ENCODE peak calls at places on chromosomes 5 and 9, in seven cellular contexts. R is transverse colon, H is A549, T is sigmoid colon, L is tibial nerve, A is HepG2, J is SK-N-SH. V is an unnamed sample.

GRCh38 chr9:124855944-124856773 is 2.9 kb downstream of the WDR38 start:
- DNase-seq in R (no peak), H (no peak), T (no peak), L (no peak), A (peak), J (peak), V (no peak)

GRCh38 chr5:33903118-33903517 is 11.3 kb upstream of the ADAMTS12 start:
- DNase-seq in R (no peak), H (no peak), T (no peak), L (no peak), A (no peak), J (no peak), V (no peak)

GRCh38 chr5:164204338-164204946 is 699.0 kb downstream of the MAT2B start:
- DNase-seq in R (no peak), H (no peak), T (no peak), L (no peak), A (no peak), J (no peak), V (no peak)

GRCh38 chr5:81817980-81818379 is 67.1 kb upstream of the SSBP2 start:
- DNase-seq in R (no peak), H (no peak), T (no peak), L (no peak), A (no peak), J (no peak), V (no peak)

GRCh38 chr5:157444224-157444623 is 15.8 kb upstream of the NIPAL4 start:
- DNase-seq in R (no peak), H (no peak), T (no peak), L (no peak), A (no peak), J (no peak), V (no peak)

GRCh38 chr9:77952641-77953341 is 78.8 kb downstream of the GNAQ start:
- DNase-seq in R (no peak), H (no peak), T (no peak), L (no peak), A (no peak), J (no peak), V (no peak)

GRCh38 chr9:2420488-2421056 is 201.0 kb upstream of the VLDLR start:
- DNase-seq in R (no peak), H (no peak), T (no peak), L (no peak), A (no peak), J (no peak), V (no peak)

GRCh38 chr5:91168859-91169258 is 214.3 kb downstream of the ARRDC3 start:
- DNase-seq in R (no peak), H (no peak), T (no peak), L (no peak), A (no peak), J (no peak), V (no peak)

GRCh38 chr5:33662721-33663435 is 222.1 kb downstream of the TARS1 start:
- DNase-seq in R (no peak), H (no peak), T (no peak), L (no peak), A (no peak), J (no peak), V (no peak)

GRCh38 chr9:133943036-133943780 is 48.9 kb downstream of the VAV2 start:
- DNase-seq in R (no peak), H (no peak), T (peak), L (no peak), A (no peak), J (no peak), V (no peak)

GRCh38 chr9:38126730-38127129 is 57.7 kb upstream of the SHB start:
- DNase-seq in R (no peak), H (no peak), T (no peak), L (no peak), A (no peak), J (no peak), V (no peak)

GRCh38 chr9:94554439-94555331 is at the start of gene PCAT7:
- DNase-seq in R (peak), H (peak), T (no peak), L (no peak), A (peak), J (peak), V (no peak)

GRCh38 chr5:132369471-132370240 is at the start of gene SLC22A5:
- DNase-seq in R (peak), H (peak), T (peak), L (no peak), A (peak), J (peak), V (peak)

GRCh38 chr9:136787690-136788400 is 3.3 kb upstream of the TMEM141 start:
- DNase-seq in R (peak), H (peak), T (peak), L (peak), A (peak), J (peak), V (peak)
- H3K27ac ChIP-seq in R (peak), H (peak), T (no peak), L (peak), A (peak), J (no peak), V (no peak)

GRCh38 chr9:128080218-128080617 is 12.2 kb downstream of the SLC25A25 start:
- DNase-seq in R (no peak), H (no peak), T (no peak), L (no peak), A (no peak), J (no peak), V (no peak)

GRCh38 chr9:128078504-128079434 is 10.7 kb downstream of the SLC25A25 start:
- DNase-seq in R (peak), H (peak), T (no peak), L (no peak), A (no peak), J (no peak), V (no peak)

GRCh38 chr9:128084746-128085145 is 16.7 kb downstream of the SLC25A25 start:
- DNase-seq in R (no peak), H (no peak), T (no peak), L (no peak), A (no peak), J (no peak), V (no peak)

GRCh38 chr9:128081052-128081451 is 13.0 kb downstream of the SLC25A25 start:
- DNase-seq in R (no peak), H (no peak), T (peak), L (peak), A (no peak), J (peak), V (peak)

GRCh38 chr9:128082173-128082572 is 14.1 kb downstream of the SLC25A25 start:
- DNase-seq in R (no peak), H (no peak), T (no peak), L (no peak), A (no peak), J (no peak), V (no peak)
- TF ChIP-seq EP300 in R (no peak), H (no peak), T (no peak), L (no peak), A (no peak), J (no peak), V (no peak)

DNA sequence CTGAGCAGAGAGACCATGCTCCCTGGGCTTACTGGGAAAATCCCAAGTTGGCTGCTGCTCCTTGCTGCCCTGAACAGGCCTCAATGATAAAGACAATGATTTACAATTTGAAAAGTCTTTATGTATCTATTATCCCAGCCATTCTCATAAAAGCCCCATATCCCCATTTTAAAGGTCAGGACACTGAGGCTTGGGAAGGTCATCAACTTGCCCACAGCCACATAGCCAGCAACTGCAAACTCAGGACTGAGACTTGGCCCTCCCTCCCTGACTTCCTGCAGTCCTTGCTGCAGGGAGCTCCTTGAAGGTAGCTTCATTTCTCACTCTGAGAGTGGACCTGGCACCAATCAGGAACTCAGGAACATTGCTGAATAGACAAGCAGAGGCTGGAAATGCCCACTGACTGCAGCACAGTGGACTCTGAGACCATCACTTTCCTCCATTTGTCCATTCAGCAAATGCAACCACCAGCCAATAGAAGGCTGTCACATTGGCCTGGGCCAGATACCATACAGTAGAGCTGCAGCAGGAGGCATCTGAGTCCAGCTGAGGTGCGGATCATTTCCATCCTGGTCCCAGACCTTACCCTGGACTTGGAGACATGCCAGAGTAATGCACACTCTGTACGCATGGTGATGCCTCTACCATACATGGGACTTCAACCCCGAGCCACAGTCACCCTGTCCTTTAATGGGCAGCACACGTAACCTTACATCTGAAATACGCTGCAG is 18.3 kb downstream of the TNIP1 start:
- DNase-seq in R (no peak), H (no peak), T (no peak), L (no peak), A (no peak), J (no peak), V (no peak)
- H3K27ac ChIP-seq in R (peak), H (peak), T (peak), L (peak), A (peak), J (peak), V (no peak)

GRCh38 chr9:130782883-130783537 is 52.0 kb upstream of the ABL1 start:
- DNase-seq in R (no peak), H (no peak), T (no peak), L (no peak), A (no peak), J (no peak), V (no peak)

GRCh38 chr9:130785053-130785452 is 50.0 kb upstream of the ABL1 start:
- DNase-seq in R (no peak), H (no peak), T (no peak), L (no peak), A (no peak), J (no peak), V (no peak)

GRCh38 chr9:130780415-130780814 is 54.6 kb upstream of the ABL1 start:
- DNase-seq in R (no peak), H (no peak), T (no peak), L (no peak), A (no peak), J (no peak), V (no peak)

GRCh38 chr9:130779153-130779855 is 55.8 kb upstream of the ABL1 start:
- DNase-seq in R (no peak), H (no peak), T (peak), L (no peak), A (no peak), J (no peak), V (no peak)

GRCh38 chr9:130780865-130781504 is 54.1 kb upstream of the ABL1 start:
- DNase-seq in R (peak), H (peak), T (peak), L (peak), A (no peak), J (no peak), V (peak)
- TF ChIP-seq EP300 in R (peak), H (no peak), T (peak), L (peak), A (no peak), J (no peak), V (peak)

DNA sequence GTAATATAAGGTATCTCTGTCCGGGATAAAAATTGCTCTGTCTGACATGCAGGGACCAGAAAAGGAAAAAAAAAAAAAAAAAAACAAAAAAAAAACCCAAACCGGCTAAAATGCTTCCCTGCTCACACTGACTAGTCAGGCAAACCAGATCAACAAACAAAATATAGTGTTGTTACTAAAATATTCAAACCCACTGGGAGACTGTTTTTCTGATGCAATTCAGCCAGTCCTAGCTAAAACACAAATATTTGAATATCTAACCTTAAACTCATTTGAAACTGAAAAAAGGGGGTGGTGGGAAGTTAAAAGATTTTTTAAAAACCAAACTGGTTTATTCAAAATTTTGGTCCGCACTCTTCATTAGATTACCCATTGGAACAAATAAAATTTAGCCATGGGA is 61.0 kb downstream of the APBA1 start:
- DNase-seq in R (no peak), H (no peak), T (no peak), L (no peak), A (no peak), J (no peak), V (no peak)
- H3K27ac ChIP-seq in R (no peak), H (no peak), T (no peak), L (no peak), A (no peak), J (no peak), V (no peak)

DNA sequence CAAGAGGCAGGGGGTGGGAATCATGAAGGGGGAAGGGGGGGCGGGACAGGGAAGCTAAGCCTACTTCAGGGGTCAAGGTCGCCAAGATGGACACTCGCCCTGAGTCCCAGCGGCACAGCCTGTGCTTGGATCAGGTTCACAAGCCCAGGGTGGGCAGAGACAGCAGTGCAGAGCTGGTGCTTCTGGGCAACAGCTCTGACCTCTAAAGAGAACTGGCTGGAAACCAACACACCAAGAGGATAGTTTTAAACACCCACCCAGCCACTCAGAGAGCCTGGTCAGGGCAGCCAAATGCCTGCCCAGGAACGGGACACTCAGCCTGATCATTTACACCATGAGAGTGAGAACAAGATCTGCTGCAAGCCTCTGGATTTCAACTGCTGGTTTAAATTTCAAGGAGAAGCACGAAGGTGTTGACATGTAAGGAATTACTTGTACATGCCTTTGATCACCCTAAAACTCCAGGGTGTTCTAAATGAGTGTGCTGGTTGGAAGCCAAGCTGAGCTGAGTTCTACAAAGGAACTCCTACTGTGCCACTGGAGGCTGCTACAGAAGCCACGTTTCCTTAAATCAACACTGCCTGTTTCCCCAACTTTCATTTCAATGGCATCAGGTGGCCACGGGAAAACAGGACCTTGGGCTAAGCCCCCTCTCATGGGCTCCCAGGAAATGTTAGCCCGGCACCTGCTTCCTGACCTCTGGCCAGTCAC is 91.5 kb downstream of the TTLL11 start:
- DNase-seq in R (no peak), H (no peak), T (no peak), L (no peak), A (no peak), J (no peak), V (no peak)
- TF ChIP-seq EP300 in R (no peak), H (no peak), T (no peak), L (no peak), A (no peak), J (no peak), V (no peak)

DNA sequence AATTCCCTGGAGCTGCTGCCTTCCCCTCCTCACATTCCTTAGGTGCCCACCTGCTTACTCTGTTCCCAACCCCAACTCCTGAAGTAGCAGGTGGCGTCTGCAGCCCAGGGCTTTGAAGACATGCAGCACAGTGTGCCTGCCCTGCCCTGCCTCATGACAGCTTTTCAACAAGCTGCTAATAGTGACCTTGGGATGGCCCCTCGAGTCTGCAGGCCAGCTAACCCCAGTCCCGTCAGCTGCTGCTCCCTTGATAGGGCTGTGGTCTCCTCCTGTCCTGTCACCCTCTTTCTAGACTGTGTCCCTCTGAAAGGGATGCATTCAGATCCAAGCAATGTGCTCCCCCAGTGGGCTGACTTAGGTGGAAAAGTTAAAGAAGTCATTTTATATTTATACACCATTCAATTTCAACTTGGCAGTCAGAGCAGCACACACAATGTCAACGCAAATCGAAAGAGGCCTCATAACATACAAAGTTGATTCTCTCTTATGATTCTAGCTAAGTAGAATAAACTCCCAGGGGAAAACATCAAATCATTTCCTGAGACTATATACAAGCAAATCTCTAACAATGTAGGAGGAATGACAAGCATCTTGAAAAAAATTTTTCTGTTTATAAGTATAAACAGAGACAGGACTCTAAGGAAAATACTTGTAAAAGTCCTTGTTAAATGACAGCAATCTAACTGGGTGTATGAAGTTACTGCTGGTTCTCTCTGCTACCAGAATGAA is 37.9 kb downstream of the ADRB2 start:
- DNase-seq in R (no peak), H (no peak), T (no peak), L (no peak), A (no peak), J (no peak), V (no peak)
- H3K27ac ChIP-seq in R (no peak), H (no peak), T (peak), L (no peak), A (no peak), J (no peak), V (no peak)

GRCh38 chr9:120877276-120878034 is 467 bp upstream of the PHF19 start:
- DNase-seq in R (peak), H (peak), T (peak), L (peak), A (peak), J (peak), V (peak)
- TF ChIP-seq EP300 in R (no peak), H (no peak), T (no peak), L (no peak), A (no peak), J (peak), V (no peak)

DNA sequence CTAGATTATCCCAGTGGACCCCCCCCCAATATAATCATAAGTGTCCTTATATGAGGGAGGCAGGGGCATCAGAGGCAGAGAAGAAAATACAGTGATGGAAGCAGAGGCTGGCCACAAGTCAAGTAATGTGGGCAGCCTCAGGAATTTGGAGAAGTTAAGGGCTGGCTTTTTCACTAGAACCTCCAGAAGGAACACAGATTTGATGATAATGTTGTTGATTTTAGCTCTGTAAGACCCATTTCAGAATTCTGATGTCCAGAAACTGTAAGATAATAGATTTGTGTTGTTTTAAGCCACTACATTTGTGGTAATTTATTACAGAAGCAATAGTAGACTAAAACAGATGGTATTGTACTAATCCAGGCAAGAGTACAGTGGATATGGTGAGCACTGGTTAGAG is 36.3 kb upstream of the LRRTM2 start:
- DNase-seq in R (no peak), H (no peak), T (no peak), L (no peak), A (no peak), J (no peak), V (no peak)
- H3K27ac ChIP-seq in R (no peak), H (no peak), T (no peak), L (no peak), A (no peak), J (peak), V (no peak)

V was measured in ovary.